ENCODE peak calls at places on chromosomes 16 and 17, in eight cellular contexts. One of them, this sample, is unnamed. For H3K4me1, the result is how much of the 10 kb centered on the place peaks cover.

GRCh38 chr17:48903401-48903800 is 4.8 kb upstream of the UBE2Z start:
- DNase-seq in ovary: no peak
- DNase-seq in sigmoid colon: no peak
- DNase-seq in A549: no peak
- DNase-seq in GM23248: no peak
- DNase-seq in right cardiac atrium: no peak
- DNase-seq in CD8-positive, alpha-beta memory T cell: no peak
- DNase-seq in tibial nerve: no peak
- DNase-seq in this sample: no peak

GRCh38 chr17:81315885-81316391 is 20.8 kb upstream of the SLC38A10 start:
- DNase-seq in CD8-positive, alpha-beta memory T cell: no peak
- DNase-seq in right cardiac atrium: no peak
- DNase-seq in ovary: no peak
- DNase-seq in sigmoid colon: no peak
- DNase-seq in tibial nerve: no peak
- DNase-seq in GM23248: no peak
- DNase-seq in A549: no peak
- DNase-seq in this sample: no peak

GRCh38 chr17:48901241-48901640 is 7.0 kb upstream of the UBE2Z start:
- DNase-seq in right cardiac atrium: no peak
- DNase-seq in A549: no peak
- DNase-seq in sigmoid colon: no peak
- DNase-seq in CD8-positive, alpha-beta memory T cell: no peak
- DNase-seq in ovary: no peak
- DNase-seq in tibial nerve: no peak
- DNase-seq in GM23248: no peak
- DNase-seq in this sample: no peak

GRCh38 chr17:65235284-65235683 is 98.1 kb downstream of the RGS9 start:
- DNase-seq in A549: no peak
- DNase-seq in GM23248: no peak
- DNase-seq in CD8-positive, alpha-beta memory T cell: no peak
- DNase-seq in sigmoid colon: no peak
- DNase-seq in right cardiac atrium: no peak
- DNase-seq in ovary: no peak
- DNase-seq in tibial nerve: no peak
- DNase-seq in this sample: no peak

GRCh38 chr17:8994319-8994718 is 27.0 kb upstream of the NTN1 start:
- DNase-seq in A549: peak
- DNase-seq in CD8-positive, alpha-beta memory T cell: peak
- DNase-seq in sigmoid colon: peak
- DNase-seq in tibial nerve: peak
- DNase-seq in ovary: peak
- DNase-seq in GM23248: peak
- DNase-seq in right cardiac atrium: peak
- DNase-seq in this sample: peak

GRCh38 chr16:4511441-4512082 is 27.0 kb downstream of the CDIP1 start:
- DNase-seq in ovary: no peak
- DNase-seq in CD8-positive, alpha-beta memory T cell: no peak
- DNase-seq in GM23248: peak
- DNase-seq in sigmoid colon: no peak
- DNase-seq in A549: peak
- DNase-seq in tibial nerve: peak
- DNase-seq in right cardiac atrium: peak
- DNase-seq in this sample: no peak

GRCh38 chr16:4283939-4284338 is 11.1 kb upstream of the TFAP4 start:
- DNase-seq in sigmoid colon: no peak
- DNase-seq in A549: no peak
- DNase-seq in right cardiac atrium: peak
- DNase-seq in ovary: no peak
- DNase-seq in GM23248: peak
- DNase-seq in CD8-positive, alpha-beta memory T cell: no peak
- DNase-seq in tibial nerve: no peak
- DNase-seq in this sample: no peak

GRCh38 chr16:4661661-4662060 is 31.7 kb upstream of the NUDT16L1 start:
- DNase-seq in right cardiac atrium: no peak
- DNase-seq in A549: no peak
- DNase-seq in CD8-positive, alpha-beta memory T cell: no peak
- DNase-seq in GM23248: no peak
- DNase-seq in ovary: no peak
- DNase-seq in tibial nerve: no peak
- DNase-seq in sigmoid colon: no peak
- DNase-seq in this sample: peak

GRCh38 chr17:78561166-78561565 is 16.0 kb downstream of the DNAH17 start:
- DNase-seq in A549: no peak
- DNase-seq in sigmoid colon: no peak
- DNase-seq in right cardiac atrium: peak
- DNase-seq in GM23248: no peak
- DNase-seq in ovary: no peak
- DNase-seq in tibial nerve: no peak
- DNase-seq in CD8-positive, alpha-beta memory T cell: no peak
- DNase-seq in this sample: no peak

GRCh38 chr17:57862410-57862989 is 12.7 kb upstream of the MRPS23 start:
- DNase-seq in GM23248: no peak
- DNase-seq in ovary: no peak
- DNase-seq in A549: no peak
- DNase-seq in sigmoid colon: no peak
- DNase-seq in CD8-positive, alpha-beta memory T cell: no peak
- DNase-seq in right cardiac atrium: no peak
- DNase-seq in tibial nerve: no peak
- DNase-seq in this sample: peak

GRCh38 chr16:12927591-12927990 is 26.2 kb downstream of the SHISA9 start:
- DNase-seq in A549: no peak
- DNase-seq in right cardiac atrium: no peak
- DNase-seq in tibial nerve: no peak
- DNase-seq in GM23248: no peak
- DNase-seq in ovary: no peak
- DNase-seq in sigmoid colon: no peak
- DNase-seq in CD8-positive, alpha-beta memory T cell: no peak
- DNase-seq in this sample: no peak

GRCh38 chr17:81487487-81488275 is 24.9 kb downstream of the ACTG1 start:
- DNase-seq in A549: peak
- DNase-seq in ovary: peak
- DNase-seq in right cardiac atrium: peak
- DNase-seq in tibial nerve: peak
- DNase-seq in GM23248: peak
- DNase-seq in sigmoid colon: peak
- DNase-seq in CD8-positive, alpha-beta memory T cell: peak
- DNase-seq in this sample: peak

GRCh38 chr17:36877001-36877400 is 60.3 kb upstream of the LHX1 start:
- DNase-seq in right cardiac atrium: no peak
- DNase-seq in A549: no peak
- DNase-seq in ovary: no peak
- DNase-seq in GM23248: no peak
- DNase-seq in sigmoid colon: no peak
- DNase-seq in CD8-positive, alpha-beta memory T cell: no peak
- DNase-seq in tibial nerve: no peak
- DNase-seq in this sample: no peak

GRCh38 chr16:85319984-85320440 is 207.7 kb upstream of the CIBAR2 start:
- DNase-seq in CD8-positive, alpha-beta memory T cell: no peak
- DNase-seq in right cardiac atrium: no peak
- DNase-seq in GM23248: no peak
- DNase-seq in A549: no peak
- DNase-seq in ovary: no peak
- DNase-seq in tibial nerve: no peak
- DNase-seq in sigmoid colon: no peak
- DNase-seq in this sample: peak

GRCh38 chr17:71799657-71800056 is 321.2 kb upstream of the SOX9 start:
- DNase-seq in A549: no peak
- DNase-seq in ovary: no peak
- DNase-seq in right cardiac atrium: no peak
- DNase-seq in sigmoid colon: no peak
- DNase-seq in CD8-positive, alpha-beta memory T cell: no peak
- DNase-seq in GM23248: no peak
- DNase-seq in tibial nerve: no peak
- DNase-seq in this sample: no peak

GRCh38 chr16:79482011-79482410 is 118.5 kb downstream of the MAF start:
- DNase-seq in GM23248: no peak
- DNase-seq in A549: no peak
- DNase-seq in ovary: no peak
- DNase-seq in CD8-positive, alpha-beta memory T cell: no peak
- DNase-seq in sigmoid colon: no peak
- DNase-seq in tibial nerve: peak
- DNase-seq in right cardiac atrium: no peak
- DNase-seq in this sample: no peak

GRCh38 chr16:56450275-56450889 is 750 bp downstream of the NUDT21 start:
- DNase-seq in sigmoid colon: no peak
- DNase-seq in tibial nerve: no peak
- DNase-seq in GM23248: peak
- DNase-seq in right cardiac atrium: no peak
- DNase-seq in ovary: no peak
- DNase-seq in A549: peak
- DNase-seq in CD8-positive, alpha-beta memory T cell: no peak
- DNase-seq in this sample: no peak

GRCh38 chr16:27332105-27332504 is 18.3 kb downstream of the IL4R start:
- DNase-seq in right cardiac atrium: no peak
- DNase-seq in GM23248: no peak
- DNase-seq in ovary: no peak
- DNase-seq in sigmoid colon: peak
- DNase-seq in A549: no peak
- DNase-seq in tibial nerve: no peak
- DNase-seq in CD8-positive, alpha-beta memory T cell: no peak
- DNase-seq in this sample: peak

GRCh38 chr17:37741334-37742113 is 3.3 kb downstream of the HNF1B start:
- DNase-seq in ovary: no peak
- DNase-seq in tibial nerve: no peak
- DNase-seq in CD8-positive, alpha-beta memory T cell: no peak
- DNase-seq in GM23248: no peak
- DNase-seq in right cardiac atrium: no peak
- DNase-seq in A549: no peak
- DNase-seq in sigmoid colon: no peak
- DNase-seq in this sample: no peak

GRCh38 chr17:65198653-65199382 is 61.6 kb downstream of the RGS9 start:
- DNase-seq in CD8-positive, alpha-beta memory T cell: peak
- DNase-seq in ovary: no peak
- DNase-seq in A549: peak
- DNase-seq in sigmoid colon: no peak
- DNase-seq in GM23248: peak
- DNase-seq in right cardiac atrium: no peak
- DNase-seq in tibial nerve: peak
- DNase-seq in this sample: no peak

GRCh38 chr16:760498-761343 is at the start of gene MSLN:
- DNase-seq in GM23248: no peak
- DNase-seq in tibial nerve: no peak
- DNase-seq in CD8-positive, alpha-beta memory T cell: no peak
- DNase-seq in ovary: no peak
- DNase-seq in A549: peak
- DNase-seq in right cardiac atrium: peak
- DNase-seq in sigmoid colon: no peak
- DNase-seq in this sample: peak

DNA sequence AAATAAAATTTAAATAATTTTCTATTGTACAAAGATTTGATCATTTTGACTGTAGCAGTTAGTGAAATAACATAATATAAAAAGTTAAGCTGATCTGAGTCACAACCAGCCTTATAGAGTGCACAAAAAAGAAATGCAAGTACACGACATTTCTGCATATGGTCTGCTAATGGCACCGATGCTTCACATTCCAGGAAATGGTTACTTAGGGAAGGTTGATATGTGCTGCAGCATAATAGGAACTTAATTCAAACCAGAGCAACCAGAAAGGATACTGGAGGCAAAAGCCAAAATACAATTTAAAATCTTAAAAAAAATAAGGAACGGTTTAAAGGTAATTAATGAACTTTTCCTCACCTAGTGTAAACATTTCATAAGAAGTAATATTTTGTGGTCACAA is 10.0 kb upstream of the CFDP1 start:
- DNase-seq in tibial nerve: no peak
- DNase-seq in A549: no peak
- DNase-seq in right cardiac atrium: no peak
- DNase-seq in GM23248: peak
- DNase-seq in CD8-positive, alpha-beta memory T cell: no peak
- DNase-seq in sigmoid colon: no peak
- DNase-seq in ovary: no peak
- DNase-seq in this sample: no peak
- H3K4me1 ChIP-seq in tibial nerve: under half
- H3K4me1 ChIP-seq in A549: under half
- H3K4me1 ChIP-seq in right cardiac atrium: under half
- H3K4me1 ChIP-seq in GM23248: under half
- H3K4me1 ChIP-seq in CD8-positive, alpha-beta memory T cell: under half
- H3K4me1 ChIP-seq in sigmoid colon: under half
- H3K4me1 ChIP-seq in ovary: under half
- H3K4me1 ChIP-seq in this sample: under half

DNA sequence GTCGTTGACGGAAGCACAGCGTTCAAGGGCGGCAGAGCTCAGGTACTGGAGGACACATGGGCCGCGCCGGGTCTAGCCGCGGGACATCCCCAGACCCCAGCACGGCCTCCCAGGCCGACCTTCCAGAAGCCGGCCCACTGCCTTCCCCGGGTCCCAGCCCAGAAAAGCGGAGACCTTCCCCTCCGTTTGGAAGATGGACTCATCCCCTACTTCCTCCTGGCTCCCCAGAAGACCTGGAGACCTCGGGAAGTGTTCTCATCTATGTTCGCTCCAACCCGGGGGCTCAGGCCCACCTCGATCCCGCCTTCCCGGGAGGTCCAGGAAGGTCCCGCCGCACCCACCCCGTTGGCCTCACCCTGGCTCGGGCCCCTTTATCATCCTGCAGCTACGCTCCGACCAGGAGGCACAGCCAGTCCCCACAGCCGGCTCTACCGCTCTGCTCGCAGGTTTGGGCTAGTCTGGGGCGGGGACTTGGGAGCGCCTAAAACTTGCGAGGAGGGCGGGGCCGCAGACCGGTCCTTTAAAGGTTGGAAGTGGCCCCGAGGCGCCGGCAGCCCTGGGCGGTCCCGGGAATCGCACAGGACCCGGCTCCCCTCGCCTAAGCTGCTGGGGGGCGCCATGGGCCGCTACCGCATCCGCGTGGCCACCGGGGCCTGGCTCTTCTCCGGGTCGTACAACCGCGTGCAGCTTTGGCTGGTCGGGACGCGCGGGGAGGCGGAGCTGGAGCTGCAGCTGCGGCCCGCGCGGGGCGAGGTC is at the start of gene ALOX12:
- DNase-seq in sigmoid colon: no peak
- DNase-seq in ovary: no peak
- DNase-seq in tibial nerve: no peak
- DNase-seq in GM23248: peak
- DNase-seq in A549: no peak
- DNase-seq in CD8-positive, alpha-beta memory T cell: no peak
- DNase-seq in right cardiac atrium: peak
- DNase-seq in this sample: no peak
- H3K4me3 ChIP-seq in sigmoid colon: no peak
- H3K4me3 ChIP-seq in ovary: peak
- H3K4me3 ChIP-seq in tibial nerve: no peak
- H3K4me3 ChIP-seq in GM23248: peak
- H3K4me3 ChIP-seq in A549: no peak
- H3K4me3 ChIP-seq in CD8-positive, alpha-beta memory T cell: no peak
- H3K4me3 ChIP-seq in right cardiac atrium: peak
- H3K4me3 ChIP-seq in this sample: peak

GRCh38 chr17:42989726-42990652 is 8.2 kb upstream of the RPL27 start:
- DNase-seq in right cardiac atrium: no peak
- DNase-seq in CD8-positive, alpha-beta memory T cell: no peak
- DNase-seq in GM23248: peak
- DNase-seq in sigmoid colon: no peak
- DNase-seq in A549: peak
- DNase-seq in ovary: no peak
- DNase-seq in tibial nerve: no peak
- DNase-seq in this sample: no peak
- H3K27ac ChIP-seq in right cardiac atrium: no peak
- H3K27ac ChIP-seq in CD8-positive, alpha-beta memory T cell: no peak
- H3K27ac ChIP-seq in GM23248: peak
- H3K27ac ChIP-seq in sigmoid colon: no peak
- H3K27ac ChIP-seq in A549: peak
- H3K27ac ChIP-seq in ovary: no peak
- H3K27ac ChIP-seq in tibial nerve: no peak
- H3K27ac ChIP-seq in this sample: no peak

GRCh38 chr17:4161560-4162221 is 18.7 kb downstream of the CYB5D2 start:
- DNase-seq in GM23248: peak
- DNase-seq in ovary: no peak
- DNase-seq in tibial nerve: no peak
- DNase-seq in sigmoid colon: no peak
- DNase-seq in CD8-positive, alpha-beta memory T cell: no peak
- DNase-seq in A549: no peak
- DNase-seq in right cardiac atrium: no peak
- DNase-seq in this sample: no peak
- H3K4me1 ChIP-seq in GM23248: under half
- H3K4me1 ChIP-seq in ovary: under half
- H3K4me1 ChIP-seq in tibial nerve: under half
- H3K4me1 ChIP-seq in sigmoid colon: under half
- H3K4me1 ChIP-seq in CD8-positive, alpha-beta memory T cell: under half
- H3K4me1 ChIP-seq in A549: under half
- H3K4me1 ChIP-seq in right cardiac atrium: under half
- H3K4me1 ChIP-seq in this sample: under half